ENCODE peak calls at places on chromosome 19, in eight cellular contexts. I is WERI-Rb-1, V is tibial nerve, R is ascending aorta, C is spleen, W is GM23338, A is DND-41, J is right lobe of liver. B is an unnamed sample.

GRCh38 chr19:6392219-6393073 is 518 bp downstream of the GTF2F1 start:
- DNase-seq in I (no peak), V (no peak), R (no peak), C (no peak), W (peak; percentile 20), A (no peak), J (no peak), B (no peak)

GRCh38 chr19:35140898-35141626 is 2.0 kb upstream of the FXYD7 start:
- DNase-seq in I (peak; percentile 96), V (peak; percentile 94), R (peak; percentile 77), C (peak; percentile 97), W (peak; percentile 92), A (peak; percentile 92), J (peak; percentile 95), B (peak; percentile 91)

GRCh38 chr19:53809518-53810186 is 14.5 kb downstream of the NLRP12 start:
- DNase-seq in I (peak; percentile 51), V (no peak), R (no peak), C (no peak), W (peak; percentile 82), A (peak; percentile 5), J (no peak), B (no peak)

GRCh38 chr19:47581605-47582319 is 8.8 kb upstream of the ZNF541 start:
- DNase-seq in I (no peak), V (no peak), R (no peak), C (no peak), W (no peak), A (no peak), J (no peak), B (peak; percentile 78)

GRCh38 chr19:4722671-4723464 is 774 bp downstream of the DPP9 start:
- DNase-seq in I (no peak), V (no peak), R (no peak), C (no peak), W (no peak), A (peak; percentile 43), J (peak; percentile 88), B (no peak)

GRCh38 chr19:7333198-7334118 is 15.3 kb upstream of the ARHGEF18 start:
- DNase-seq in I (no peak), V (no peak), R (no peak), C (peak; percentile 64), W (no peak), A (no peak), J (no peak), B (no peak)

GRCh38 chr19:30441011-30441410 is 68.8 kb downstream of the ZNF536 start:
- DNase-seq in I (no peak), V (no peak), R (no peak), C (peak; percentile 45), W (no peak), A (no peak), J (no peak), B (no peak)

GRCh38 chr19:743168-743687 is 7.7 kb upstream of the MISP start:
- DNase-seq in I (no peak), V (no peak), R (no peak), C (no peak), W (peak; percentile 78), A (no peak), J (no peak), B (no peak)

GRCh38 chr19:3516675-3517207 is 10.6 kb downstream of the FZR1 start:
- DNase-seq in I (no peak), V (no peak), R (no peak), C (no peak), W (no peak), A (peak; percentile 49), J (peak; percentile 91), B (no peak)

GRCh38 chr19:35266149-35266903 is 2.4 kb upstream of the USF2 start:
- DNase-seq in I (peak; percentile 10), V (peak; percentile 13), R (no peak), C (peak; percentile 76), W (no peak), A (no peak), J (peak; percentile 56), B (peak; percentile 34)

GRCh38 chr19:22354665-22355064 is 67.5 kb downstream of the ZNF98 start:
- DNase-seq in I (no peak), V (no peak), R (no peak), C (no peak), W (no peak), A (no peak), J (no peak), B (no peak)

GRCh38 chr19:9939301-9939913 is 3.1 kb upstream of the OLFM2 start:
- DNase-seq in I (no peak), V (no peak), R (no peak), C (no peak), W (peak; percentile 61), A (no peak), J (no peak), B (no peak)

GRCh38 chr19:6340493-6341201 is 7.2 kb upstream of the ACER1 start:
- DNase-seq in I (no peak), V (no peak), R (no peak), C (no peak), W (peak; percentile 42), A (no peak), J (no peak), B (peak; percentile 16)

GRCh38 chr19:2049741-2050348 is 1.2 kb downstream of the MKNK2 start:
- DNase-seq in I (no peak), V (peak; percentile 80), R (peak; percentile 76), C (peak; percentile 96), W (peak; percentile 69), A (peak; percentile 77), J (peak; percentile 97), B (peak; percentile 94)

GRCh38 chr19:18364826-18365528 is 21.0 kb upstream of the GDF15 start:
- DNase-seq in I (no peak), V (no peak), R (no peak), C (no peak), W (peak; percentile 78), A (peak; percentile 16), J (peak; percentile 82), B (no peak)

GRCh38 chr19:34345934-34346333 is 19.1 kb upstream of the GPI start:
- DNase-seq in I (peak; percentile 76), V (no peak), R (no peak), C (peak; percentile 83), W (peak; percentile 95), A (peak; percentile 69), J (peak; percentile 81), B (peak; percentile 51)

GRCh38 chr19:51398096-51398704 is 7.8 kb upstream of the C19orf84 start:
- DNase-seq in I (peak; percentile 20), V (no peak), R (no peak), C (no peak), W (peak; percentile 70), A (no peak), J (no peak), B (no peak)

GRCh38 chr19:2149980-2150793 is 1.2 kb downstream of the AP3D1 start:
- DNase-seq in I (no peak), V (no peak), R (no peak), C (peak; percentile 80), W (peak; percentile 47), A (no peak), J (no peak), B (no peak)

GRCh38 chr19:16366056-16366432 is 41.4 kb downstream of the KLF2 start:
- DNase-seq in I (no peak), V (no peak), R (no peak), C (peak; percentile 76), W (no peak), A (no peak), J (no peak), B (peak; percentile 17)

GRCh38 chr19:39828634-39829032 is 5.3 kb downstream of the DYRK1B start:
- DNase-seq in I (no peak), V (no peak), R (no peak), C (no peak), W (no peak), A (no peak), J (no peak), B (no peak)

DNA sequence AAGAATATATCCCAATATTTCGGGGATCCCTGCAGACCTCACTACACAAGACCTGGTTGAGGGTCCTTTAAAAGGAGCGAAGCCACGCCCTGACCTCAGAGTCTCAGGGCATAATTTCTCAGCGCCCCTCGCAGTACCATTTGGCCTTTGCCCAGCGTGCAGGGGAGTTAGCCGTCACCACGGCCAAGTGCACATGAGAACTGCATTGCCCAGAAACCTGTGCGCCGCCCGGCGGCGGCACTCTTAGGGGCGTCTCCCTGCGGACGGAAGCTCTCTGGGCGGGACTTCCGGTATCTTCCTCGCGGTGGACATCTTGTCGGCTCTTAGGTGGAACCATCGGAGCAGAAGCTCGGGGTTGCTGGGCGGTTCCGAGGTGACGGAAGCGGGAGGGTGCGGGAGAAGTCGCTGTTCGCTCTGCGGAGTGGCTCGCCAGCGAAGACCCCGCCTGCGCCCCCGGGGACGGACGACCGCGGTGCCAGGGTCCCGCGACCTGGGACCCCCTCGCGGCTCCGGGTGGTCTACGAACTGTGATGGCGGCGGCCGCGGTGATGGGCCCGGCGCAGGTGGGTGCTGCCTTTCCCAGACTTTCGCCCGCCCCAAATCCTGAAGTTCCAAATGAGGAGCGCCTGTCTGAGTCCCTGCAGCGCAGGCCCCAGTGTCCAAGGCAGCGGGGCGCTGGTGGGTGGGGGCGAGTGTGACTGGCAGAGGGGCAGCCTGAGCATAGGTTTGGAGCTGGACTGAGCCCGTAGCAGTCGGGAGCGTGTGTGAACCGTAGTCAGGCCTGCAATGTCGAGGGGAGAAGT is at the start of gene ZNF134:
- DNase-seq in I (peak; percentile 92), V (peak; percentile 70), R (peak; percentile 53), C (peak; percentile 97), W (peak; percentile 97), A (peak; percentile 94), J (peak; percentile 94), B (peak; percentile 96)
- TF ChIP-seq CTCF in I (no peak), V (peak; percentile 22), R (no peak), C (peak; percentile 46), W (no peak), A (no peak), J (peak; percentile 29), B (no peak)

DNA sequence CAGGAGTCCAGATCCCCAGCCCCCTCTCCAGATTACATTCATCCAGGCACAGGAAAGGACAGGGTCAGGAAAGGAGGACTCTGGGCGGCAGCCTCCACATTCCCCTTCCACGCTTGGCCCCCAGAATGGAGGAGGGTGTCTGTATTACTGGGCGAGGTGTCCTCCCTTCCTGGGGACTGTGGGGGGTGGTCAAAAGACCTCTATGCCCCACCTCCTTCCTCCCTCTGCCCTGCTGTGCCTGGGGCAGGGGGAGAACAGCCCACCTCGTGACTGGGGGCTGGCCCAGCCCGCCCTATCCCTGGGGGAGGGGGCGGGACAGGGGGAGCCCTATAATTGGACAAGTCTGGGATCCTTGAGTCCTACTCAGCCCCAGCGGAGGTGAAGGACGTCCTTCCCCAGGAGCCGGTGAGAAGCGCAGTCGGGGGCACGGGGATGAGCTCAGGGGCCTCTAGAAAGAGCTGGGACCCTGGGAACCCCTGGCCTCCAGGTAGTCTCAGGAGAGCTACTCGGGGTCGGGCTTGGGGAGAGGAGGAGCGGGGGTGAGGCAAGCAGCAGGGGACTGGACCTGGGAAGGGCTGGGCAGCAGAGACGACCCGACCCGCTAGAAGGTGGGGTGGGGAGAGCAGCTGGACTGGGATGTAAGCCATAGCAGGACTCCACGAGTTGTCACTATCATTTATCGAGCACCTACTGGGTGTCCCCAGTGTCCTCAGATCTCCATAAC is at the start of gene APOE:
- DNase-seq in I (peak; percentile 45), V (no peak), R (no peak), C (no peak), W (peak; percentile 91), A (no peak), J (peak; percentile 90), B (no peak)
- H3K27ac ChIP-seq in I (peak within 1 kb of the TSS; percentile 47), V (no peak within 1 kb of the TSS), R (no peak within 1 kb of the TSS), C (peak within 1 kb of the TSS; percentile 25), W (peak within 1 kb of the TSS; percentile 99), A (no peak within 1 kb of the TSS), J (peak within 1 kb of the TSS; percentile 50), B (no peak within 1 kb of the TSS)

GRCh38 chr19:58181902-58182576 is 822 bp upstream of the ZNF274 start:
- DNase-seq in I (peak; percentile 72), V (no peak), R (no peak), C (peak; percentile 81), W (peak; percentile 82), A (peak; percentile 76), J (peak; percentile 54), B (no peak)
- TF ChIP-seq CTCF in I (peak; percentile 75), V (no peak), R (peak; percentile 6), C (peak; percentile 55), W (peak; percentile 86), A (peak; percentile 92), J (peak; percentile 62), B (no peak)

GRCh38 chr19:19742773-19743172 is 9.9 kb upstream of the ZNF14 start:
- DNase-seq in I (no peak), V (no peak), R (no peak), C (no peak), W (no peak), A (no peak), J (no peak), B (no peak)
- H3K27ac ChIP-seq in I (no peak overlapping the region), V (no peak overlapping the region), R (no peak overlapping the region), C (no peak overlapping the region), W (no peak overlapping the region), A (no peak overlapping the region), J (no peak overlapping the region), B (no peak overlapping the region)